ENCODE peak calls at places on chromosome 16, in six cellular contexts. One of them, this sample, is unnamed.

GRCh38 chr16:84628226-84628731 is 10.4 kb upstream of the COTL1 start:
- DNase-seq in ascending aorta: no peak
- DNase-seq in RWPE1: no peak
- DNase-seq in endothelial cell of umbilical vein: no peak
- DNase-seq in cardiac muscle cell: no peak
- DNase-seq in right atrium auricular region: no peak
- DNase-seq in this sample: no peak

GRCh38 chr16:1337486-1337885 is 4.0 kb downstream of the BAIAP3 start:
- DNase-seq in RWPE1: no peak
- DNase-seq in endothelial cell of umbilical vein: no peak
- DNase-seq in ascending aorta: no peak
- DNase-seq in right atrium auricular region: no peak
- DNase-seq in cardiac muscle cell: no peak
- DNase-seq in this sample: no peak

GRCh38 chr16:22933173-22933572 is 119.2 kb downstream of the HS3ST2 start:
- DNase-seq in RWPE1: no peak
- DNase-seq in right atrium auricular region: no peak
- DNase-seq in endothelial cell of umbilical vein: peak
- DNase-seq in cardiac muscle cell: peak
- DNase-seq in ascending aorta: no peak
- DNase-seq in this sample: no peak

GRCh38 chr16:66924527-66925321 is 611 bp downstream of the RRAD start:
- DNase-seq in right atrium auricular region: no peak
- DNase-seq in endothelial cell of umbilical vein: no peak
- DNase-seq in ascending aorta: no peak
- DNase-seq in cardiac muscle cell: peak
- DNase-seq in RWPE1: no peak
- DNase-seq in this sample: no peak

GRCh38 chr16:1980026-1980769 is 1.1 kb downstream of the NOXO1 start:
- DNase-seq in endothelial cell of umbilical vein: no peak
- DNase-seq in ascending aorta: no peak
- DNase-seq in right atrium auricular region: no peak
- DNase-seq in RWPE1: no peak
- DNase-seq in cardiac muscle cell: no peak
- DNase-seq in this sample: no peak

GRCh38 chr16:66717112-66717675 is 20.7 kb upstream of the CMTM4 start:
- DNase-seq in cardiac muscle cell: no peak
- DNase-seq in endothelial cell of umbilical vein: peak
- DNase-seq in right atrium auricular region: no peak
- DNase-seq in RWPE1: no peak
- DNase-seq in ascending aorta: no peak
- DNase-seq in this sample: no peak

GRCh38 chr16:1743376-1744337 is 27.7 kb downstream of the NME3 start:
- DNase-seq in RWPE1: peak
- DNase-seq in cardiac muscle cell: no peak
- DNase-seq in right atrium auricular region: no peak
- DNase-seq in ascending aorta: no peak
- DNase-seq in endothelial cell of umbilical vein: no peak
- DNase-seq in this sample: no peak

GRCh38 chr16:86567701-86568571 is 1.3 kb downstream of the FOXC2 start:
- DNase-seq in endothelial cell of umbilical vein: peak
- DNase-seq in right atrium auricular region: no peak
- DNase-seq in ascending aorta: peak
- DNase-seq in cardiac muscle cell: peak
- DNase-seq in RWPE1: no peak
- DNase-seq in this sample: no peak

GRCh38 chr16:90020838-90021382 is 1.7 kb upstream of the DBNDD1 start:
- DNase-seq in cardiac muscle cell: peak
- DNase-seq in ascending aorta: no peak
- DNase-seq in RWPE1: no peak
- DNase-seq in endothelial cell of umbilical vein: no peak
- DNase-seq in right atrium auricular region: no peak
- DNase-seq in this sample: no peak

GRCh38 chr16:78570409-78571141 is 471.1 kb downstream of the WWOX start:
- DNase-seq in cardiac muscle cell: no peak
- DNase-seq in endothelial cell of umbilical vein: no peak
- DNase-seq in ascending aorta: no peak
- DNase-seq in right atrium auricular region: no peak
- DNase-seq in RWPE1: no peak
- DNase-seq in this sample: no peak

GRCh38 chr16:10339777-10340752 is 45.8 kb upstream of the ATF7IP2 start:
- DNase-seq in RWPE1: no peak
- DNase-seq in ascending aorta: no peak
- DNase-seq in right atrium auricular region: no peak
- DNase-seq in cardiac muscle cell: no peak
- DNase-seq in endothelial cell of umbilical vein: no peak
- DNase-seq in this sample: no peak

GRCh38 chr16:3022208-3022696 is 1.5 kb downstream of the HCFC1R1 start:
- DNase-seq in RWPE1: peak
- DNase-seq in right atrium auricular region: peak
- DNase-seq in ascending aorta: peak
- DNase-seq in cardiac muscle cell: peak
- DNase-seq in endothelial cell of umbilical vein: peak
- DNase-seq in this sample: peak

GRCh38 chr16:54584121-54584520 is 297.5 kb upstream of the IRX3 start:
- DNase-seq in cardiac muscle cell: no peak
- DNase-seq in RWPE1: no peak
- DNase-seq in endothelial cell of umbilical vein: no peak
- DNase-seq in right atrium auricular region: no peak
- DNase-seq in ascending aorta: no peak
- DNase-seq in this sample: no peak

GRCh38 chr16:57775661-57776469 is 26.4 kb downstream of the KIFC3 start:
- DNase-seq in cardiac muscle cell: peak
- DNase-seq in endothelial cell of umbilical vein: no peak
- DNase-seq in right atrium auricular region: no peak
- DNase-seq in RWPE1: no peak
- DNase-seq in ascending aorta: no peak
- DNase-seq in this sample: no peak

GRCh38 chr16:28623172-28623711 is 13.4 kb upstream of the SULT1A1 start:
- DNase-seq in endothelial cell of umbilical vein: peak
- DNase-seq in right atrium auricular region: no peak
- DNase-seq in ascending aorta: no peak
- DNase-seq in cardiac muscle cell: no peak
- DNase-seq in RWPE1: peak
- DNase-seq in this sample: no peak

GRCh38 chr16:67475051-67475450 is 5.9 kb downstream of the ATP6V0D1 start:
- DNase-seq in RWPE1: no peak
- DNase-seq in right atrium auricular region: no peak
- DNase-seq in cardiac muscle cell: no peak
- DNase-seq in ascending aorta: no peak
- DNase-seq in endothelial cell of umbilical vein: no peak
- DNase-seq in this sample: no peak

GRCh38 chr16:825298-826061 is 24.9 kb upstream of the GNG13 start:
- DNase-seq in right atrium auricular region: no peak
- DNase-seq in RWPE1: no peak
- DNase-seq in cardiac muscle cell: no peak
- DNase-seq in ascending aorta: no peak
- DNase-seq in endothelial cell of umbilical vein: no peak
- DNase-seq in this sample: no peak

GRCh38 chr16:873889-874288 is 73.4 kb upstream of the GNG13 start:
- DNase-seq in RWPE1: no peak
- DNase-seq in cardiac muscle cell: no peak
- DNase-seq in endothelial cell of umbilical vein: no peak
- DNase-seq in right atrium auricular region: no peak
- DNase-seq in ascending aorta: no peak
- DNase-seq in this sample: no peak

GRCh38 chr16:1152651-1153259 is at the start of gene CACNA1H:
- DNase-seq in RWPE1: peak
- DNase-seq in ascending aorta: no peak
- DNase-seq in right atrium auricular region: no peak
- DNase-seq in cardiac muscle cell: peak
- DNase-seq in endothelial cell of umbilical vein: no peak
- DNase-seq in this sample: no peak

GRCh38 chr16:641326-642188 is at the start of gene MCRIP2:
- DNase-seq in right atrium auricular region: peak
- DNase-seq in RWPE1: peak
- DNase-seq in endothelial cell of umbilical vein: peak
- DNase-seq in ascending aorta: peak
- DNase-seq in cardiac muscle cell: peak
- DNase-seq in this sample: peak

GRCh38 chr16:3824121-3824795 is 56.3 kb downstream of the CREBBP start:
- DNase-seq in ascending aorta: no peak
- DNase-seq in endothelial cell of umbilical vein: no peak
- DNase-seq in RWPE1: peak
- DNase-seq in cardiac muscle cell: no peak
- DNase-seq in right atrium auricular region: no peak
- DNase-seq in this sample: no peak

GRCh38 chr16:14372471-14372870 is 257.6 kb downstream of the PARN start:
- DNase-seq in right atrium auricular region: no peak
- DNase-seq in endothelial cell of umbilical vein: no peak
- DNase-seq in RWPE1: no peak
- DNase-seq in ascending aorta: no peak
- DNase-seq in cardiac muscle cell: no peak
- DNase-seq in this sample: no peak

GRCh38 chr16:88783391-88784073 is 1.5 kb downstream of the PIEZO1 start:
- DNase-seq in endothelial cell of umbilical vein: peak
- DNase-seq in cardiac muscle cell: no peak
- DNase-seq in right atrium auricular region: no peak
- DNase-seq in RWPE1: no peak
- DNase-seq in ascending aorta: no peak
- DNase-seq in this sample: no peak
- TF ChIP-seq CTCF in endothelial cell of umbilical vein: no peak
- TF ChIP-seq CTCF in cardiac muscle cell: no peak
- TF ChIP-seq CTCF in right atrium auricular region: no peak
- TF ChIP-seq CTCF in RWPE1: no peak
- TF ChIP-seq CTCF in ascending aorta: no peak
- TF ChIP-seq CTCF in this sample: no peak

GRCh38 chr16:55706739-55707487 is 51.1 kb downstream of the SLC6A2 start:
- DNase-seq in right atrium auricular region: peak
- DNase-seq in endothelial cell of umbilical vein: no peak
- DNase-seq in RWPE1: no peak
- DNase-seq in cardiac muscle cell: no peak
- DNase-seq in ascending aorta: no peak
- DNase-seq in this sample: no peak

GRCh38 chr16:55700067-55700466 is 44.3 kb downstream of the SLC6A2 start:
- DNase-seq in RWPE1: no peak
- DNase-seq in ascending aorta: no peak
- DNase-seq in cardiac muscle cell: no peak
- DNase-seq in right atrium auricular region: no peak
- DNase-seq in endothelial cell of umbilical vein: no peak
- DNase-seq in this sample: no peak

GRCh38 chr16:55701442-55702319 is 45.9 kb downstream of the SLC6A2 start:
- DNase-seq in endothelial cell of umbilical vein: peak
- DNase-seq in RWPE1: peak
- DNase-seq in ascending aorta: peak
- DNase-seq in cardiac muscle cell: peak
- DNase-seq in right atrium auricular region: peak
- DNase-seq in this sample: no peak

GRCh38 chr16:55700961-55701360 is 45.2 kb downstream of the SLC6A2 start:
- DNase-seq in right atrium auricular region: no peak
- DNase-seq in RWPE1: no peak
- DNase-seq in ascending aorta: no peak
- DNase-seq in endothelial cell of umbilical vein: no peak
- DNase-seq in cardiac muscle cell: no peak
- DNase-seq in this sample: no peak

GRCh38 chr16:55703003-55704001 is 47.5 kb downstream of the SLC6A2 start:
- DNase-seq in RWPE1: peak
- DNase-seq in ascending aorta: no peak
- DNase-seq in cardiac muscle cell: peak
- DNase-seq in right atrium auricular region: peak
- DNase-seq in endothelial cell of umbilical vein: peak
- DNase-seq in this sample: no peak
- TF ChIP-seq CTCF in RWPE1: peak
- TF ChIP-seq CTCF in ascending aorta: peak
- TF ChIP-seq CTCF in cardiac muscle cell: peak
- TF ChIP-seq CTCF in right atrium auricular region: peak
- TF ChIP-seq CTCF in endothelial cell of umbilical vein: peak
- TF ChIP-seq CTCF in this sample: no peak

GRCh38 chr16:11972128-11972527 is 4.4 kb upstream of the SNX29 start:
- DNase-seq in cardiac muscle cell: no peak
- DNase-seq in right atrium auricular region: no peak
- DNase-seq in RWPE1: no peak
- DNase-seq in endothelial cell of umbilical vein: no peak
- DNase-seq in ascending aorta: no peak
- DNase-seq in this sample: no peak
- TF ChIP-seq CTCF in cardiac muscle cell: peak
- TF ChIP-seq CTCF in right atrium auricular region: no peak
- TF ChIP-seq CTCF in RWPE1: no peak
- TF ChIP-seq CTCF in endothelial cell of umbilical vein: no peak
- TF ChIP-seq CTCF in ascending aorta: no peak
- TF ChIP-seq CTCF in this sample: no peak

DNA sequence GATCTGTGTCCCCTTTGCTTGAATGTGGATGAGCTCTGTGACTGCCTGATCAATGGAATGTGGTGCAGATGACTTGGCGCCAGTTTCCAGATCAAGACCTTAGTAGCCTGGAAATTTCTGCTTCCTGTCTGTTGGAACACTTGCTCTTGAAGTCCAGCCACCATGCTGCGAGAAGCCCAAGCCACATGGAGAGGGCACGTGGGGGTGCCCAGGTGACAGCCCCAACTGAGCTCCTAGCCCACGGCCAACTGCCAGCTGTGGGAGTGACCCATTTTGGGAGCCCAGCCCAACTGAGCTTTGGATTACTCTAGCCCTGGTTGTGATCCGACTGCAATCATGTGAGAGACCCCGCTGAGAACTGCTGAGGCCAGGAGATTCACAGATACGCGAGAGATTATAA is 3.3 kb upstream of the ITGAM start:
- DNase-seq in cardiac muscle cell: no peak
- DNase-seq in ascending aorta: no peak
- DNase-seq in RWPE1: no peak
- DNase-seq in endothelial cell of umbilical vein: no peak
- DNase-seq in right atrium auricular region: no peak
- DNase-seq in this sample: no peak
- TF ChIP-seq CTCF in cardiac muscle cell: no peak
- TF ChIP-seq CTCF in ascending aorta: no peak
- TF ChIP-seq CTCF in RWPE1: no peak
- TF ChIP-seq CTCF in endothelial cell of umbilical vein: no peak
- TF ChIP-seq CTCF in right atrium auricular region: no peak
- TF ChIP-seq CTCF in this sample: no peak

GRCh38 chr16:73430138-73430537 is 382.2 kb upstream of the ZFHX3 start:
- DNase-seq in cardiac muscle cell: no peak
- DNase-seq in endothelial cell of umbilical vein: no peak
- DNase-seq in right atrium auricular region: no peak
- DNase-seq in ascending aorta: no peak
- DNase-seq in RWPE1: no peak
- DNase-seq in this sample: no peak

GRCh38 chr16:73432794-73433455 is 385.0 kb upstream of the ZFHX3 start:
- DNase-seq in cardiac muscle cell: no peak
- DNase-seq in right atrium auricular region: no peak
- DNase-seq in ascending aorta: no peak
- DNase-seq in RWPE1: no peak
- DNase-seq in endothelial cell of umbilical vein: no peak
- DNase-seq in this sample: no peak

DNA sequence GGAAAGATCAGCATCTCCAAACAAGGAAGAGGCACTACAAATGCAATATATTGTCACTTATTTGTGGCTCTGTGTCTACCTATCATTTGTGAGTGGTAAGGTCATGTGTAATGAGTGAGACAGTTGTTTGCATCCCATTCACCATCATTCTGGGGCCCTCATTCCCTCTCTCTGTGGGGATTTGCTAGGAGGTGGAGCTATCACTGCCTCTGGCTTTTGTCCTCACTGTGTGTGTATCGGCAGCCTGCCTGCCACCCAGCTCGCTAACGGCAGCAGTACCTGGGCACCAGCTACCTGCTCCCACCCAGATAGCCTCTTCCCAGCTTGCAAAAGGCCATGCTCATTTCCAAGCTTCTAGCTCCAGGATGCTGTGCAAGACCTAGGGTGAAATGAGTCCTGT is 379.2 kb upstream of the ZFHX3 start:
- DNase-seq in right atrium auricular region: no peak
- DNase-seq in endothelial cell of umbilical vein: no peak
- DNase-seq in RWPE1: no peak
- DNase-seq in ascending aorta: no peak
- DNase-seq in cardiac muscle cell: no peak
- DNase-seq in this sample: no peak
- TF ChIP-seq CTCF in right atrium auricular region: no peak
- TF ChIP-seq CTCF in endothelial cell of umbilical vein: no peak
- TF ChIP-seq CTCF in RWPE1: no peak
- TF ChIP-seq CTCF in ascending aorta: no peak
- TF ChIP-seq CTCF in cardiac muscle cell: no peak
- TF ChIP-seq CTCF in this sample: no peak